ENCODE peak calls at places on chromosomes 13 and 19, in six cellular contexts. N is MM.1S, T is neural progenitor cell, O is GM23338, J is PC-3, C is GM23248. V is an unnamed sample.

GRCh38 chr19:35266904-35267817 is 1.6 kb upstream of the USF2 start:
- DNase-seq in N (peak; percentile 37), T (peak; percentile 49), O (peak; percentile 63), J (peak; percentile 12), C (peak; percentile 68), V (peak; percentile 39)

GRCh38 chr19:28332351-28332750 is 880.6 kb downstream of the UQCRFS1 start:
- DNase-seq in N (no peak), T (no peak), O (no peak), J (no peak), C (no peak), V (no peak)

GRCh38 chr13:85806553-85807175 is 7.4 kb upstream of the SLITRK6 start:
- DNase-seq in N (peak; percentile 49), T (peak; percentile 62), O (peak; percentile 82), J (peak; percentile 72), C (peak; percentile 47), V (peak; percentile 37)

GRCh38 chr13:111549464-111549863 is 229.0 kb downstream of the TEX29 start:
- DNase-seq in N (no peak), T (no peak), O (no peak), J (no peak), C (no peak), V (no peak)

GRCh38 chr13:94154362-94154761 is 325.1 kb downstream of the DCT start:
- DNase-seq in N (no peak), T (no peak), O (no peak), J (peak; percentile 30), C (peak; percentile 50), V (no peak)

GRCh38 chr13:82976499-82976898 is 905.8 kb downstream of the SLITRK1 start:
- DNase-seq in N (no peak), T (no peak), O (no peak), J (peak; percentile 2), C (peak; percentile 20), V (no peak)

GRCh38 chr19:16197188-16197621 is 506 bp upstream of the AP1M1 start:
- DNase-seq in N (no peak), T (no peak), O (no peak), J (peak; percentile 82), C (peak; percentile 96), V (peak; percentile 92)

GRCh38 chr19:23810496-23810895 is 51.8 kb upstream of the ZNF681 start:
- DNase-seq in N (no peak), T (no peak), O (no peak), J (peak; percentile 10), C (no peak), V (no peak)

GRCh38 chr19:35122687-35123551 is 7.3 kb downstream of the FXYD3 start:
- DNase-seq in N (no peak), T (peak; percentile 59), O (no peak), J (no peak), C (no peak), V (peak; percentile 88)

GRCh38 chr13:35530147-35530546 is 53.7 kb upstream of the MAB21L1 start:
- DNase-seq in N (no peak), T (no peak), O (no peak), J (no peak), C (no peak), V (no peak)

GRCh38 chr13:101144808-101145419 is 271.4 kb downstream of the NALCN start:
- DNase-seq in N (peak; percentile 61), T (peak; percentile 72), O (peak; percentile 78), J (peak; percentile 74), C (peak; percentile 75), V (peak; percentile 57)

GRCh38 chr19:31023038-31023437 is 326.2 kb downstream of the TSHZ3 start:
- DNase-seq in N (no peak), T (no peak), O (no peak), J (no peak), C (no peak), V (no peak)

GRCh38 chr13:50236898-50237318 is 221.7 kb downstream of the KCNRG start:
- DNase-seq in N (no peak), T (no peak), O (no peak), J (no peak), C (no peak), V (no peak)

GRCh38 chr13:22487932-22488331 is 692.8 kb upstream of the SGCG start:
- DNase-seq in N (no peak), T (no peak), O (no peak), J (no peak), C (peak; percentile 4), V (no peak)

GRCh38 chr13:77042566-77043177 is 15.7 kb upstream of the FBXL3 start:
- DNase-seq in N (no peak), T (no peak), O (no peak), J (no peak), C (no peak), V (no peak)

GRCh38 chr13:25375727-25376358 is 4.1 kb downstream of the ATP8A2 start:
- DNase-seq in N (peak; percentile 28), T (peak; percentile 54), O (peak; percentile 80), J (peak; percentile 63), C (peak; percentile 48), V (peak; percentile 18)

GRCh38 chr19:19053508-19054314 is 10.1 kb upstream of the SLC25A42 start:
- DNase-seq in N (peak; percentile 55), T (peak; percentile 91), O (peak; percentile 89), J (peak; percentile 36), C (peak; percentile 60), V (peak; percentile 50)

GRCh38 chr13:100534911-100535310 is 53.7 kb downstream of the GGACT start:
- DNase-seq in N (no peak), T (no peak), O (no peak), J (no peak), C (no peak), V (no peak)

GRCh38 chr19:36771275-36772231 is 1.1 kb downstream of the ZNF850 start:
- DNase-seq in N (no peak), T (peak; percentile 71), O (peak; percentile 96), J (peak; percentile 11), C (peak; percentile 92), V (peak; percentile 76)

GRCh38 chr13:41709511-41709910 is 251.4 kb downstream of the VWA8 start:
- DNase-seq in N (no peak), T (no peak), O (no peak), J (no peak), C (peak; percentile 57), V (no peak)

GRCh38 chr19:50719119-50719435 is 525 bp downstream of the SHANK1 start:
- DNase-seq in N (no peak), T (no peak), O (no peak), J (no peak), C (no peak), V (no peak)

GRCh38 chr19:2567580-2567979 is 91.7 kb downstream of the GADD45B start:
- DNase-seq in N (no peak), T (no peak), O (no peak), J (no peak), C (peak; percentile 45), V (no peak)

GRCh38 chr19:10402441-10403038 is 802 bp downstream of the CDC37 start:
- DNase-seq in N (no peak), T (peak; percentile 39), O (peak; percentile 34), J (peak; percentile 58), C (peak; percentile 69), V (no peak)

DNA sequence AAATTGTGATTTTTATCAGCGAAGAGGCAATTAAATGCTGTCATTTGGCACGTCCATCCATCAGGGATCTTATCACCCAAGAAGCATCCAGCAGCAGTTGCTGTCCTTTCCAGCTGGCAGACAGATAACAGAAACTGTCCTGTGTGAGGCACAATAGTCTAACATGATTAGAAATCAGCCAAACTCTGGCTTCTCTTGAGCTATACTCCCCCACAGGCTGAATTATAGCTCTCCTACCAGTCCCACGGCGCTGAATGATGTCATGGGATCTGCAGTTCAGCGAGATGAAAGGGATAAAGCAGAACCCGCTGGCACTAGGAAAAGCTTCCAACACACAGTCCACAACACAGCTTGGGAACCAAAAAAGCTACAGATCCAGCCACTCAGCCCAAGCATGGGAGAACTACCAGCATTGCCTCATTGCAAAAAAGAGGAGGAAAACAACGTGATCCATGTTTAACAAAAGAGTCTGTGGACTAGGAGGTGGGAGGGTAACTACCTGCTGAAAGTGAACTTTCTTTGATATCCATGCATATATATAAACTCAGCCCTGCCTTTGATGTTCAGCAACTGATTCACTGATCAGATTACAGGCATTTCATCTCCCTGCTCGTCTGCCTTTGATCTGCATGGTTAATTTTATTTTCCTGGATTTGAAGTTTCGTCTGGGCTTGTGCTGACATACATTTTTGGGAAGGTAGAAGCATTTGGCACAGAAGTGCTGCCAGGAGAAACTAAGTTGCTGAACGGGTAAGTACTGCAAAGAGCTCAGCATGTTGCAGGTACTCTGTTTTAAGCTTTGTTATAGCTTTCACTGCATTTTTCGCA is at the start of gene TNFRSF19:
- DNase-seq in N (no peak), T (peak; percentile 75), O (peak; percentile 26), J (peak; percentile 35), C (peak; percentile 87), V (no peak)
- H3K27ac ChIP-seq in N (no peak within 1 kb of the TSS), T (peak within 1 kb of the TSS; percentile 3), O (no peak within 1 kb of the TSS), J (no peak within 1 kb of the TSS), C (no peak within 1 kb of the TSS), V (no peak within 1 kb of the TSS)

GRCh38 chr19:39428309-39429112 is 7.2 kb downstream of the RPS16 start:
- DNase-seq in N (no peak), T (peak; percentile 91), O (peak; percentile 98), J (no peak), C (peak; percentile 85), V (peak; percentile 28)

GRCh38 chr19:39433480-39434079 is 2.2 kb downstream of the RPS16 start:
- DNase-seq in N (no peak), T (no peak), O (no peak), J (no peak), C (no peak), V (no peak)

GRCh38 chr19:39427707-39428106 is 8.0 kb downstream of the RPS16 start:
- DNase-seq in N (no peak), T (no peak), O (no peak), J (no peak), C (no peak), V (no peak)

GRCh38 chr19:39432677-39433025 is 3.1 kb downstream of the RPS16 start:
- DNase-seq in N (no peak), T (no peak), O (no peak), J (no peak), C (no peak), V (no peak)

GRCh38 chr19:39430675-39431593 is 4.8 kb downstream of the RPS16 start:
- DNase-seq in N (peak; percentile 83), T (no peak), O (peak; percentile 74), J (peak; percentile 93), C (peak; percentile 52), V (peak; percentile 100)
- H3F3A ChIP-seq in N (peaks cover 51% of the 10 kb centered on the region), T (peaks cover 76% of the 10 kb centered on the region), O (peaks cover 59% of the 10 kb centered on the region), J (peaks cover 27% of the 10 kb centered on the region), C (peaks cover 83% of the 10 kb centered on the region), V (peaks cover 52% of the 10 kb centered on the region)

GRCh38 chr19:41916033-41916424 is 12.2 kb downstream of the ERFL start:
- DNase-seq in N (no peak), T (no peak), O (no peak), J (no peak), C (no peak), V (no peak)
- TF ChIP-seq EZH2 in N (no peak), T (no peak), O (no peak), J (no peak), C (no peak), V (no peak)

DNA sequence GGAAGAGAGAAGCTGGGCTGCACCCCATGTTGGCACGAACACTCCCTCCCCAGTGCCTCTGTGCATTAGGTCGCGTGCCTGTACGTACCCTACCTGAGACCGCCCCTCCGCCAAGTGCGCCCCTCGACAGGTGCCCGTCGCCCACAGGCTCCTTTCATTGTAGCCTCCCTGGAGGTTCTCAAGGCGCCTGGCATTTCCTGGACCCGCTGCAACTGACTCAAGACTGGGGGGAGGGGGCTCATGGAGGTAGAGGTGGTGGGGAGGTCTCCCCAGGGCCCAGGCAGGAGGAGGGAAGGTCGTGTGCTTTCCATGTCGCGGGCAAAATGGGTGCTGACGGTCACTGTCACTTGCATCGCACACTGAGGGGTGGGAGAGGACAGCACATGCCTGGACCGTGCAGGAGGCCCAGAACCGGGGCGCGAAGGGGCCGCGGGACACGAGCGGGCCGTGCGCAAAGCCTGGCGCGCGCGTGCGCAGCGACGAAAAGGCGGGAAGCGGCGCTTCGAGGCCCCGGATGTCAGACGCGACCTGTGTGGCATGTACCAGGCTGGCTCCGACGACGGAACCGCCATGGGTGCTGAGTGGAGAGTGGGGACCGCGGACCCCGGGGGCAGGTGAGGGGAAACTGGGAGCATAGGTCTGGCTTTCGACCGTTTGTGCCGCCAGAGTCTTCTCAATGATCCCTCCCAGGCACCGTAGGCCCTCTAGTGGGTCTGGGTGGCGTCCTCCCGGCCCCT is 16.5 kb downstream of the NFIX start:
- DNase-seq in N (no peak), T (no peak), O (peak; percentile 78), J (no peak), C (peak; percentile 38), V (no peak)
- H3K27ac ChIP-seq in N (no peak overlapping the region), T (no peak overlapping the region), O (no peak overlapping the region), J (no peak overlapping the region), C (no peak overlapping the region), V (no peak overlapping the region)

V was measured in PC-9.